ENCODE peak calls at places on chromosome 1, in six cellular contexts. J is AG10803, S is HFF-Myc, M is lower leg skin, E is A673, N is astrocyte of the cerebellum. U is an unnamed sample.

GRCh38 chr1:85372683-85373446 is 92.1 kb downstream of the DDAH1 start:
- DNase-seq in J (peak; percentile 91), S (no peak), M (no peak), E (peak; percentile 84), N (no peak), U (no peak)

GRCh38 chr1:214116258-214116657 is 128.5 kb downstream of the PROX1 start:
- DNase-seq in J (no peak), S (no peak), M (no peak), E (no peak), N (no peak), U (no peak)

GRCh38 chr1:75174031-75174760 is 40.0 kb downstream of the LHX8 start:
- DNase-seq in J (no peak), S (no peak), M (no peak), E (no peak), N (no peak), U (no peak)

GRCh38 chr1:193115629-193116227 is 6.1 kb upstream of the CDC73 start:
- DNase-seq in J (peak; percentile 98), S (peak; percentile 78), M (no peak), E (no peak), N (peak; percentile 95), U (no peak)

GRCh38 chr1:54280652-54281051 is 80.7 kb downstream of the MRPL37 start:
- DNase-seq in J (no peak), S (no peak), M (no peak), E (no peak), N (peak; percentile 78), U (no peak)

GRCh38 chr1:157725214-157725577 is 24.6 kb upstream of the FCRL3 start:
- DNase-seq in J (no peak), S (no peak), M (no peak), E (no peak), N (no peak), U (no peak)

GRCh38 chr1:11925938-11926292 is 312 bp downstream of the KIAA2013 start:
- DNase-seq in J (no peak), S (no peak), M (no peak), E (no peak), N (no peak), U (no peak)

GRCh38 chr1:209106237-209106741 is 477.2 kb upstream of the CAMK1G start:
- DNase-seq in J (peak; percentile 51), S (peak; percentile 24), M (no peak), E (peak; percentile 49), N (peak; percentile 71), U (no peak)

GRCh38 chr1:244642988-244643387 is 9.9 kb upstream of the DESI2 start:
- DNase-seq in J (no peak), S (no peak), M (no peak), E (no peak), N (no peak), U (no peak)

GRCh38 chr1:177082855-177083741 is 81.4 kb downstream of the ASTN1 start:
- DNase-seq in J (peak; percentile 71), S (no peak), M (peak; percentile 24), E (no peak), N (no peak), U (no peak)

GRCh38 chr1:5906966-5907365 is 85.3 kb downstream of the NPHP4 start:
- DNase-seq in J (no peak), S (no peak), M (no peak), E (no peak), N (no peak), U (no peak)

GRCh38 chr1:166975361-166976129 is at the start of gene ILDR2:
- DNase-seq in J (peak; percentile 12), S (no peak), M (peak; percentile 17), E (peak; percentile 48), N (peak; percentile 22), U (no peak)

GRCh38 chr1:200493344-200493743 is 83.5 kb upstream of the ZNF281 start:
- DNase-seq in J (no peak), S (no peak), M (no peak), E (no peak), N (no peak), U (no peak)

GRCh38 chr1:225809842-225810578 is at the start of gene EPHX1:
- DNase-seq in J (peak; percentile 80), S (peak; percentile 37), M (peak; percentile 89), E (peak; percentile 94), N (peak; percentile 66), U (peak; percentile 56)

GRCh38 chr1:164641353-164641730 is 82.4 kb downstream of the PBX1 start:
- DNase-seq in J (peak; percentile 42), S (no peak), M (peak; percentile 45), E (no peak), N (no peak), U (no peak)
- H3K4me3 ChIP-seq in J (no peak overlapping the region), S (no peak overlapping the region), M (no peak overlapping the region), E (no peak overlapping the region), N (no peak overlapping the region), U (no peak overlapping the region)

GRCh38 chr1:215807926-215808325 is 240.8 kb downstream of the KCTD3 start:
- DNase-seq in J (no peak), S (no peak), M (no peak), E (no peak), N (no peak), U (no peak)

GRCh38 chr1:215807218-215807617 is 240.1 kb downstream of the KCTD3 start:
- DNase-seq in J (no peak), S (no peak), M (no peak), E (no peak), N (no peak), U (no peak)
- TF ChIP-seq CTCF in J (no peak), S (no peak), M (no peak), E (no peak), N (no peak), U (no peak)

DNA sequence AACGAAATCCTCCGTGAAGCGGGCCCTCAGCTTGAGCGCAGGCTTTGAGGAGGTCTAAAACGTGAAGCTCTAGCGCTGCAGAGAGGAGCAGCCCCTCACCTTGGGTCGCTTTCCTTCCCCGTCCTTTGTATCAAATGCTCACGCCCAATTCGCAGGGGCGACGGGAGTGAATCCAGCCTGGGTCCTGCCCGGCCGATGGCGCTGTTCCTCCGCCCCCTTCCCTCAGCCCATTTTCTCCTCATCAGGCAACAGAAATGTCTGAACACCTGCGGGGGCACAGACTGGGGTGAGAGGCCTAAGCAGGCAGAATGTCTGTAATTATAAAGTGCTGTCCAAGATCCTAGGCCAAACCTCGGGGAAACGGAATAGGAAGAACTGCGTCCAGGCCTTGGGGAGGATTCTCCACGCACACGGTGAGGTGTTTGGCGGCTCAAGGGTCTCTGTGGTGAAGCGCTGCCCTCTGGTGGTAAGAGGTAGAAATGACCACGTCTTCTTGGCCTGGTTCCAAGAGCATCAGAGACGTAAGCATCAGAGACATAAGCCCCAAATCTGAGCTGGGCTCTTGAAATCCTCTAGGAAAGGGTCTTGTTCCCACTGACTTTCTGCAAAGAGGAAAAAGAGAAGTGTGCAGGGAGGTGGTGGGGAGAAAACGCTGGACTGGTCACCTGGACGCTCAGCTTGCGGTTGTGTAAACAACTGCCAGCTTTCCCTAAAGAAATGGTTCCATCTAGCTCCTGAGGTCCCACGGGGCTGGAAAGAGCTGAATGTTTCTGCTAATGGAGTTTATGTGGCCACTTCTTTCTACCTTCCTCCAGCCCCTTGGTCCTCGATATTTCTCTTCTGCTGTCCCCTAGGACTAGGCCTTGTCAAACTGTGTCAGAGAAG is 92.1 kb upstream of the CD53 start:
- DNase-seq in J (peak; percentile 54), S (peak; percentile 47), M (peak; percentile 61), E (peak; percentile 89), N (peak; percentile 32), U (peak; percentile 52)
- H3K4me3 ChIP-seq in J (no peak overlapping the region), S (no peak overlapping the region), M (no peak overlapping the region), E (no peak overlapping the region), N (no peak overlapping the region), U (no peak overlapping the region)

GRCh38 chr1:77688939-77689338 is 6.5 kb upstream of the ZZZ3 start:
- DNase-seq in J (no peak), S (no peak), M (no peak), E (no peak), N (no peak), U (no peak)

GRCh38 chr1:77683142-77683835 is 831 bp upstream of the ZZZ3 start:
- DNase-seq in J (peak; percentile 94), S (peak; percentile 72), M (peak; percentile 87), E (peak; percentile 95), N (peak; percentile 63), U (peak; percentile 66)

GRCh38 chr1:77683836-77684148 is 1.3 kb upstream of the ZZZ3 start:
- DNase-seq in J (no peak), S (no peak), M (no peak), E (no peak), N (no peak), U (no peak)

GRCh38 chr1:77686784-77687518 is 4.5 kb upstream of the ZZZ3 start:
- DNase-seq in J (no peak), S (no peak), M (no peak), E (no peak), N (no peak), U (no peak)

DNA sequence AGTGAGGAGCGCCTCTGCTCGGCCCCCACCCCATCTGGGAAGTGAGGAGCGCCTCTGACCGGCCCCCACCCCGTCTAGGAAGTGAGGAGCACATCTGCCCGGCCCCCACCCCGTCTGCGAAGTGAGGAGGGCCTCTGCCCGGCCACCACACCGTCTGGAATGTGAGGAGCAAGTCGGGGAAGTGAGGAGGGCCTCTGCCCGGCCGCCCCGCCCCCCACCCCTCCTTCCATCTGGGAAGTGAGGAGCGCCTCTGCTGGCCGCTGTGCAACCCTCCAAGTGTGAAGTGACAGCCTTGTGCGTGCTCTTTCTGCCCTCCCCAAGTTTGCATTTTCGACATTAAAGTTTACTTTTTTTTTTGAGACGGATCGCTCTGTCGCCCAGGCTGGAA is 5.1 kb upstream of the ZZZ3 start:
- DNase-seq in J (peak; percentile 23), S (no peak), M (no peak), E (no peak), N (no peak), U (no peak)
- TF ChIP-seq CTCF in J (peak; percentile 23), S (peak; percentile 27), M (no peak), E (no peak), N (peak; percentile 32), U (no peak)

U was measured in LNCaP clone FGC.